ENCODE peak calls at places on chromosome 16, in four cellular contexts. One of them, this sample, is unnamed.
A peak's percentile ranks its signal among the peaks of the same experiment; 100 is the strongest.

GRCh38 chr16:69318911-69319289 is 7.8 kb downstream of the VPS4A start:
- DNase-seq in Daoy: no peak
- DNase-seq in colonic mucosa: no peak
- DNase-seq in ecto neural progenitor cell: no peak
- DNase-seq in this sample: no peak

GRCh38 chr16:57113042-57113453 is 20.7 kb downstream of the CPNE2 start:
- DNase-seq in Daoy: peak; percentile 50
- DNase-seq in colonic mucosa: no peak
- DNase-seq in ecto neural progenitor cell: no peak
- DNase-seq in this sample: peak; percentile 91

GRCh38 chr16:60142991-60143705 is 1409.0 kb upstream of the GOT2 start:
- DNase-seq in ecto neural progenitor cell: no peak
- DNase-seq in Daoy: no peak
- DNase-seq in colonic mucosa: no peak
- DNase-seq in this sample: no peak

GRCh38 chr16:50300942-50301625 is 34.7 kb downstream of the ADCY7 start:
- DNase-seq in ecto neural progenitor cell: peak; percentile 36
- DNase-seq in Daoy: no peak
- DNase-seq in colonic mucosa: no peak
- DNase-seq in this sample: no peak

GRCh38 chr16:85960486-85961046 is 61.6 kb downstream of the IRF8 start:
- DNase-seq in colonic mucosa: no peak
- DNase-seq in ecto neural progenitor cell: no peak
- DNase-seq in Daoy: no peak
- DNase-seq in this sample: no peak

GRCh38 chr16:67158637-67159600 is 790 bp downstream of the TRADD start:
- DNase-seq in ecto neural progenitor cell: peak; percentile 63
- DNase-seq in colonic mucosa: peak; percentile 76
- DNase-seq in Daoy: peak; percentile 52
- DNase-seq in this sample: peak; percentile 51

GRCh38 chr16:11094838-11095565 is 150.6 kb downstream of the CLEC16A start:
- DNase-seq in ecto neural progenitor cell: no peak
- DNase-seq in colonic mucosa: no peak
- DNase-seq in Daoy: no peak
- DNase-seq in this sample: no peak

GRCh38 chr16:85018529-85019236 is 7.3 kb upstream of the ZDHHC7 start:
- DNase-seq in colonic mucosa: no peak
- DNase-seq in ecto neural progenitor cell: no peak
- DNase-seq in Daoy: no peak
- DNase-seq in this sample: no peak

GRCh38 chr16:88886915-88887521 is 20.6 kb upstream of the PABPN1L start:
- DNase-seq in ecto neural progenitor cell: no peak
- DNase-seq in Daoy: no peak
- DNase-seq in colonic mucosa: peak; percentile 60
- DNase-seq in this sample: no peak

GRCh38 chr16:67490330-67491096 is 7.2 kb upstream of the AGRP start:
- DNase-seq in Daoy: no peak
- DNase-seq in colonic mucosa: no peak
- DNase-seq in ecto neural progenitor cell: no peak
- DNase-seq in this sample: no peak

GRCh38 chr16:75402821-75403475 is 30.4 kb downstream of the CFDP1 start:
- DNase-seq in colonic mucosa: no peak
- DNase-seq in Daoy: peak; percentile 18
- DNase-seq in ecto neural progenitor cell: no peak
- DNase-seq in this sample: peak; percentile 19

GRCh38 chr16:49936791-49937190 is 80.9 kb upstream of the ZNF423 start:
- DNase-seq in colonic mucosa: no peak
- DNase-seq in Daoy: no peak
- DNase-seq in ecto neural progenitor cell: no peak
- DNase-seq in this sample: no peak

GRCh38 chr16:17302620-17303019 is 168.1 kb downstream of the XYLT1 start:
- DNase-seq in colonic mucosa: no peak
- DNase-seq in Daoy: no peak
- DNase-seq in ecto neural progenitor cell: no peak
- DNase-seq in this sample: peak; percentile 63

GRCh38 chr16:85528528-85529387 is 84.4 kb upstream of the GSE1 start:
- DNase-seq in Daoy: no peak
- DNase-seq in ecto neural progenitor cell: no peak
- DNase-seq in colonic mucosa: no peak
- DNase-seq in this sample: no peak

GRCh38 chr16:83145297-83145696 is 518.5 kb downstream of the CDH13 start:
- DNase-seq in Daoy: no peak
- DNase-seq in colonic mucosa: no peak
- DNase-seq in ecto neural progenitor cell: no peak
- DNase-seq in this sample: no peak

GRCh38 chr16:58732545-58733247 is 1.4 kb downstream of the GOT2 start:
- DNase-seq in ecto neural progenitor cell: no peak
- DNase-seq in colonic mucosa: no peak
- DNase-seq in Daoy: peak; percentile 51
- DNase-seq in this sample: peak; percentile 35

GRCh38 chr16:23182675-23183485 is at the start of gene SCNN1G:
- DNase-seq in colonic mucosa: peak; percentile 20
- DNase-seq in Daoy: no peak
- DNase-seq in ecto neural progenitor cell: peak; percentile 55
- DNase-seq in this sample: no peak

GRCh38 chr16:53664724-53665345 is 38.8 kb downstream of the RPGRIP1L start:
- DNase-seq in colonic mucosa: no peak
- DNase-seq in ecto neural progenitor cell: no peak
- DNase-seq in Daoy: peak; percentile 79
- DNase-seq in this sample: peak; percentile 95

GRCh38 chr16:53913082-53913870 is 209.3 kb downstream of the FTO start:
- DNase-seq in ecto neural progenitor cell: no peak
- DNase-seq in Daoy: peak; percentile 37
- DNase-seq in colonic mucosa: no peak
- DNase-seq in this sample: peak; percentile 88

GRCh38 chr16:57616241-57616640 is 12.2 kb upstream of the ADGRG1 start:
- DNase-seq in ecto neural progenitor cell: peak; percentile 21
- DNase-seq in Daoy: no peak
- DNase-seq in colonic mucosa: peak; percentile 18
- DNase-seq in this sample: no peak

GRCh38 chr16:72198641-72199250 is 26.8 kb upstream of the PMFBP1 start:
- DNase-seq in Daoy: no peak
- DNase-seq in ecto neural progenitor cell: no peak
- DNase-seq in colonic mucosa: no peak
- DNase-seq in this sample: no peak

GRCh38 chr16:73951541-73951940 is 345.1 kb upstream of the PSMD7 start:
- DNase-seq in colonic mucosa: peak; percentile 19
- DNase-seq in ecto neural progenitor cell: no peak
- DNase-seq in Daoy: no peak
- DNase-seq in this sample: no peak

GRCh38 chr16:12617401-12617819 is 186.3 kb downstream of the CPPED1 start:
- DNase-seq in Daoy: no peak
- DNase-seq in ecto neural progenitor cell: no peak
- DNase-seq in colonic mucosa: no peak
- DNase-seq in this sample: no peak

GRCh38 chr16:15843635-15844279 is 13.1 kb downstream of the MYH11 start:
- DNase-seq in ecto neural progenitor cell: no peak
- DNase-seq in colonic mucosa: no peak
- DNase-seq in Daoy: no peak
- DNase-seq in this sample: no peak

GRCh38 chr16:73057369-73058210 is 9.7 kb upstream of the ZFHX3 start:
- DNase-seq in Daoy: no peak
- DNase-seq in colonic mucosa: no peak
- DNase-seq in ecto neural progenitor cell: peak; percentile 61
- DNase-seq in this sample: peak; percentile 39